ENCODE peak calls at places on chromosomes 6 and 20, in four cellular contexts. One of them, this sample, is unnamed.

GRCh38 chr20:47325242-47325641 is 31.3 kb downstream of the ZMYND8 start:
- DNase-seq in tibial artery: no peak
- DNase-seq in tibial nerve: no peak
- DNase-seq in DND-41: no peak
- DNase-seq in this sample: no peak

GRCh38 chr6:151765444-151765886 is 42.0 kb upstream of the ESR1 start:
- DNase-seq in tibial artery: no peak
- DNase-seq in tibial nerve: no peak
- DNase-seq in DND-41: peak
- DNase-seq in this sample: peak

GRCh38 chr20:37669062-37669772 is 24.6 kb upstream of the CTNNBL1 start:
- DNase-seq in tibial artery: no peak
- DNase-seq in tibial nerve: no peak
- DNase-seq in DND-41: no peak
- DNase-seq in this sample: no peak

GRCh38 chr20:19328676-19329075 is 116.2 kb downstream of the SLC24A3 start:
- DNase-seq in tibial artery: no peak
- DNase-seq in tibial nerve: no peak
- DNase-seq in DND-41: no peak
- DNase-seq in this sample: no peak

GRCh38 chr6:33983109-33983475 is 162.8 kb downstream of the GRM4 start:
- DNase-seq in tibial artery: peak
- DNase-seq in tibial nerve: no peak
- DNase-seq in DND-41: no peak
- DNase-seq in this sample: peak

GRCh38 chr6:108592371-108593337 is 31.9 kb downstream of the FOXO3 start:
- DNase-seq in tibial artery: no peak
- DNase-seq in tibial nerve: no peak
- DNase-seq in DND-41: peak
- DNase-seq in this sample: peak

GRCh38 chr6:34178361-34179105 is 32.6 kb upstream of the GRM4 start:
- DNase-seq in tibial artery: no peak
- DNase-seq in tibial nerve: no peak
- DNase-seq in DND-41: no peak
- DNase-seq in this sample: no peak

GRCh38 chr20:25364879-25365699 is 25.5 kb downstream of the ABHD12 start:
- DNase-seq in tibial artery: no peak
- DNase-seq in tibial nerve: no peak
- DNase-seq in DND-41: no peak
- DNase-seq in this sample: no peak

GRCh38 chr6:52976149-52976548 is 18.9 kb downstream of the GSTA4 start:
- DNase-seq in tibial artery: no peak
- DNase-seq in tibial nerve: no peak
- DNase-seq in DND-41: no peak
- DNase-seq in this sample: no peak

GRCh38 chr6:39310542-39310941 is 3.7 kb downstream of the KCNK17 start:
- DNase-seq in tibial artery: no peak
- DNase-seq in tibial nerve: no peak
- DNase-seq in DND-41: no peak
- DNase-seq in this sample: no peak

GRCh38 chr20:4601630-4602296 is 119.9 kb upstream of the PRND start:
- DNase-seq in tibial artery: no peak
- DNase-seq in tibial nerve: no peak
- DNase-seq in DND-41: no peak
- DNase-seq in this sample: no peak

GRCh38 chr6:110813813-110814487 is 1.3 kb downstream of the CDK19 start:
- DNase-seq in tibial artery: no peak
- DNase-seq in tibial nerve: no peak
- DNase-seq in DND-41: no peak
- DNase-seq in this sample: peak

GRCh38 chr6:7939864-7940228 is 29.3 kb upstream of the TXNDC5 start:
- DNase-seq in tibial artery: no peak
- DNase-seq in tibial nerve: no peak
- DNase-seq in DND-41: no peak
- DNase-seq in this sample: peak

GRCh38 chr20:483791-484644 is 21.7 kb upstream of the TBC1D20 start:
- DNase-seq in tibial artery: peak
- DNase-seq in tibial nerve: no peak
- DNase-seq in DND-41: no peak
- DNase-seq in this sample: no peak

GRCh38 chr6:45738057-45738455 is 277.6 kb downstream of the CLIC5 start:
- DNase-seq in tibial artery: no peak
- DNase-seq in tibial nerve: no peak
- DNase-seq in DND-41: no peak
- DNase-seq in this sample: no peak

GRCh38 chr6:3455121-3455489 is 1.7 kb downstream of the SLC22A23 start:
- DNase-seq in tibial artery: no peak
- DNase-seq in tibial nerve: no peak
- DNase-seq in DND-41: no peak
- DNase-seq in this sample: no peak

GRCh38 chr6:167402195-167402686 is 77.4 kb downstream of the TTLL2 start:
- DNase-seq in tibial artery: no peak
- DNase-seq in tibial nerve: no peak
- DNase-seq in DND-41: no peak
- DNase-seq in this sample: no peak

GRCh38 chr6:44386364-44386928 is 1.1 kb upstream of the CDC5L start:
- DNase-seq in tibial artery: peak
- DNase-seq in tibial nerve: no peak
- DNase-seq in DND-41: no peak
- DNase-seq in this sample: no peak

GRCh38 chr6:11835065-11835464 is 56.5 kb upstream of the ADTRP start:
- DNase-seq in tibial artery: no peak
- DNase-seq in tibial nerve: no peak
- DNase-seq in DND-41: no peak
- DNase-seq in this sample: no peak

GRCh38 chr6:157226026-157226639 is 97.2 kb downstream of the TMEM242 start:
- DNase-seq in tibial artery: peak
- DNase-seq in tibial nerve: no peak
- DNase-seq in DND-41: no peak
- DNase-seq in this sample: peak

GRCh38 chr6:5665173-5665572 is 341.6 kb downstream of the NRN1 start:
- DNase-seq in tibial artery: no peak
- DNase-seq in tibial nerve: no peak
- DNase-seq in DND-41: peak
- DNase-seq in this sample: no peak

GRCh38 chr6:166866839-166867637 is 89.3 kb downstream of the RNASET2 start:
- DNase-seq in tibial artery: no peak
- DNase-seq in tibial nerve: no peak
- DNase-seq in DND-41: no peak
- DNase-seq in this sample: no peak

GRCh38 chr6:5213851-5214507 is 46.8 kb downstream of the LYRM4 start:
- DNase-seq in tibial artery: no peak
- DNase-seq in tibial nerve: no peak
- DNase-seq in DND-41: no peak
- DNase-seq in this sample: peak

GRCh38 chr6:39280247-39280731 is 33.9 kb downstream of the KCNK17 start:
- DNase-seq in tibial artery: no peak
- DNase-seq in tibial nerve: no peak
- DNase-seq in DND-41: no peak
- DNase-seq in this sample: peak

GRCh38 chr20:64161595-64162238 is 2.5 kb upstream of the MYT1 start:
- DNase-seq in tibial artery: no peak
- DNase-seq in tibial nerve: no peak
- DNase-seq in DND-41: peak
- DNase-seq in this sample: peak

GRCh38 chr6:82995066-82995465 is 70.6 kb downstream of the UBE3D start:
- DNase-seq in tibial artery: no peak
- DNase-seq in tibial nerve: no peak
- DNase-seq in DND-41: no peak
- DNase-seq in this sample: no peak

GRCh38 chr6:152863618-152864326 is 113.2 kb downstream of the VIP start:
- DNase-seq in tibial artery: no peak
- DNase-seq in tibial nerve: peak
- DNase-seq in DND-41: peak
- DNase-seq in this sample: peak

GRCh38 chr6:90399970-90400369 is 103.3 kb upstream of the BACH2 start:
- DNase-seq in tibial artery: no peak
- DNase-seq in tibial nerve: no peak
- DNase-seq in DND-41: no peak
- DNase-seq in this sample: no peak

GRCh38 chr6:89842228-89842627 is 12.5 kb downstream of the CASP8AP2 start:
- DNase-seq in tibial artery: no peak
- DNase-seq in tibial nerve: no peak
- DNase-seq in DND-41: no peak
- DNase-seq in this sample: peak

GRCh38 chr6:108798672-108799355 is 49.4 kb upstream of the ARMC2 start:
- DNase-seq in tibial artery: no peak
- DNase-seq in tibial nerve: no peak
- DNase-seq in DND-41: peak
- DNase-seq in this sample: no peak

GRCh38 chr6:111347589-111347988 is 135.4 kb downstream of the REV3L start:
- DNase-seq in tibial artery: no peak
- DNase-seq in tibial nerve: no peak
- DNase-seq in DND-41: no peak
- DNase-seq in this sample: no peak

GRCh38 chr6:157488635-157489226 is 107.7 kb downstream of the ZDHHC14 start:
- DNase-seq in tibial artery: no peak
- DNase-seq in tibial nerve: no peak
- DNase-seq in DND-41: no peak
- DNase-seq in this sample: no peak

GRCh38 chr6:39681566-39682250 is 43.5 kb downstream of the KIF6 start:
- DNase-seq in tibial artery: no peak
- DNase-seq in tibial nerve: no peak
- DNase-seq in DND-41: no peak
- DNase-seq in this sample: peak

DNA sequence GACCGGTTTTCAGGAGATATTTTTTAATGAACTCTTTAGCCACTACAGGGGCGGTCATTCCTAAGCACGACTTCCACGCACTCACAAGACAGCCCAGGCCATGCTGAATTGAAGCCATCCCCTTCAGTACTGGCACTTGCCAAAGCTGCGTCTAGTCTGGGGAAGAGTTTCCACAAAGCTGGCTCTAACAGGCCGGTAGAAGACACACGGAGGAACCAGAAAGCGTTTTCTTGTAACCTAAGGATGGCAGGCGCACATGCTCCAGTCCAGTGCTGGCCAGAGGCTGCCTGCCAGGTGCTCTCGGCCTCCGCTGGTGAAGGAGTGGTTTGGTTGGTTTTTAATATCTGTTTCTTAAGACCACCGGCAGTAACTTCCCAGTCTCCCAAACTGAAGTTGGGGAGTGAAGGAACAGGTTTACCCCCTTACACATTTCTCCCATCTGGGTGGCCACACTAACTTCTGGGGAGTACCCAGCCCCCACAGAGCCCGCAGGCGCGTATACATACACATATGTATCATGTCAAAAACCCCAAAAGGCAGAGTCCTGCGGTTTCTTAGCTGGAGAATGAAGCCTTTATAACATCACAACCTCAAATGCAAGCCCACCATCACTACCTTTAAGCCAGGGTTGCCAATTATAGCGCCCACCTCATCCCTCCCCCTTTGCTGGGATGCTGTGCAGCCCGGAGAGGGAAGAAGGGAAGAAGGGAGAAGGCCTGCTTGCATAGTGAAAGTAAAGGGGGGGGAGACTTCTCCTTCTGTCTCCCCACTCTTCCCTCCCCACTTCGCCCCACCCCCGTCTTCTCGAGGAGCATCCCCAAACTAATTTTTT is 1.2 kb downstream of the TRERF1 start:
- DNase-seq in tibial artery: no peak
- DNase-seq in tibial nerve: no peak
- DNase-seq in DND-41: no peak
- DNase-seq in this sample: no peak
- H3K4me3 ChIP-seq in tibial artery: peak
- H3K4me3 ChIP-seq in tibial nerve: peak
- H3K4me3 ChIP-seq in DND-41: peak
- H3K4me3 ChIP-seq in this sample: peak

DNA sequence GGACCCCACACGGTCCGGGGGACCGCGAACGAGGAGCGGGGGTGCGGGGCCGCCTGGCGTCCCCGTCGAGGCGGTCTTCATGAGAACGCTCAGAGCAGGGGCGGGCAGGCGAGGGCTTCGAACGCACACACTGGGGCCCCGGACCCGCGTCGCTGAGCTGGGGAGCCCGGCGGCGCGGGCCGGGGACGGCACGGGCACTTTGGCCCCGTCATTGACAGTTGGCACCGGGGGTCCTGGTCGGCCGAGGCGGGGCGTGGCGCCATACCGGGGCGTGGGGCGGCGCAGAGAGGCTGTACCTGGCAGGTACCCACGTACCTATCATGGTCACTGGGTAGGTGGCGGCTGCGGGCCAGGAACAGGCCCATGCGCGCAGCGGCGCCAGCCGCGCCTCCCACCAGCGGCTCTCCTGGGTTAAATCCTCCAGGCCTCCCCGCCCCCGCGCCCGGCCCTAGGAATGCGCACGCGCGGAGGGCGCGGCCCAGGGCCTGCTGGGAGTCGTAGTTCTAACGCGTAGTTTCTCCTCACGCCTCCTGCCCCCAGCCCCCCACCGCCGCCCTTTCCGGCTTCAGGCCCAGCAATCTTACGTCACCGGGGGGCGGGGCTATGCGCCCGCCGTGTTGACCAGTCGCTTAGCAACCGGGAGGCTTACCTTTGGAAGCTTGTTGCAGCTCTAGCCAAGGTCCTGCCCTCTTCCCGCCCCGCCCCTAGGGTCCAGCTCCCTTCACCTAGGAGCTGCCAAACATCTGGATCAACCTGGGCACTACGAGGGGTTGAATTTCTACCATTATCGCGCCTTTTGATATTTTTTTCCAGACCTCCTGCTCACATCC is at the start of the genes PACRG and PRKN:
- DNase-seq in tibial artery: peak
- DNase-seq in tibial nerve: peak
- DNase-seq in DND-41: no peak
- DNase-seq in this sample: peak
- TF ChIP-seq CTCF in tibial artery: no peak
- TF ChIP-seq CTCF in tibial nerve: no peak
- TF ChIP-seq CTCF in DND-41: no peak
- TF ChIP-seq CTCF in this sample: no peak

DNA sequence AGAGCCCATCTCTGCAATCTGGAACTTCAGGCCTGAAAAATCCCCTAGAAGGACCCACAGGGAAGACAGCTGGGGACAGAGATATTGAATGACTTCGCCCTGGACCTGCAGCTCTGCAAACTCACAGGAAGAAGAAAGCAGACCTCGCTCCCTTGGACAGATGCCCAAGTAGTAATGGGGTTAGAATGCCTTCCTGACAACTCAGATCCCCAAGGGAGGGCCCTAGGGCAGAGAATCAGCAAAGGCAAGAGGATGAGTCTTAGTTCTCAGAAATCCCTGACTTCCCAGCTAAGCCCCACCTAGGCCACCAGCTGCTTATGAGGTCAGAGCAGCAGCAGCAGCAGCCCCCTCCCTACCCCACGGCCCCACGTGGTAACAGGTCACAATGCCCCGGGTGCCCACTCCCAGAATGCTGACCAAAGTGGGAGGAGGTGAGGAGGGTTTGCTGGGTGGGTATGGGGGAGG is at the start of gene C20orf141:
- DNase-seq in tibial artery: no peak
- DNase-seq in tibial nerve: peak
- DNase-seq in DND-41: no peak
- DNase-seq in this sample: peak
- H3K4me3 ChIP-seq in tibial artery: no peak
- H3K4me3 ChIP-seq in tibial nerve: no peak
- H3K4me3 ChIP-seq in DND-41: no peak
- H3K4me3 ChIP-seq in this sample: no peak

GRCh38 chr20:50344232-50345071 is 153.8 kb downstream of the CEBPB start:
- DNase-seq in tibial artery: no peak
- DNase-seq in tibial nerve: no peak
- DNase-seq in DND-41: no peak
- DNase-seq in this sample: no peak
- TF ChIP-seq CTCF in tibial artery: no peak
- TF ChIP-seq CTCF in tibial nerve: no peak
- TF ChIP-seq CTCF in DND-41: peak
- TF ChIP-seq CTCF in this sample: peak